ENCODE peak calls at places on chromosome 2, in ten cellular contexts. R is stimulated activated CD4-positive, alpha-beta T cell treated with anti-CD3 and anti-CD28 coated beads, Interleukin-12 subunit alpha, Interleukin-12 subunit beta, amount 100 ng/mL, for 48 hours; J is HTR-8/SVneo; Z is frontal cortex; U is coronary artery; N is activated T-helper 1 cell treated with anti-CD3 and anti-CD28 coated beads, Interleukin-12 subunit alpha, Interleukin-12 subunit beta, Interleukin-2, Interleukin-4 antibody, amounts not matched to agents 30 ng/mL and 10 ng/mL and 1 ng/mL, durations not matched to agents 14 hours and 24 hours and 36 hours; M is sciatic nerve; I is endothelial cell; K is COLO829; W is NCI-H187 treated with DMSO at 0.1 percent for 48 hours. G is an unnamed sample.

GRCh38 chr2:29209551-29209950 is 94.3 kb downstream of the CLIP4 start:
- DNase-seq in R (no peak), J (no peak), Z (no peak), U (no peak), N (no peak), M (no peak), I (no peak), K (no peak), W (no peak), G (no peak)

GRCh38 chr2:16324544-16324937 is 341.1 kb downstream of the CYRIA start:
- DNase-seq in R (no peak), J (no peak), Z (no peak), U (no peak), N (no peak), M (no peak), I (no peak), K (no peak), W (no peak), G (no peak)

GRCh38 chr2:158357699-158358098 is 98.9 kb downstream of the CCDC148 start:
- DNase-seq in R (no peak), J (no peak), Z (no peak), U (no peak), N (no peak), M (no peak), I (no peak), K (no peak), W (no peak), G (no peak)

GRCh38 chr2:220452561-220452960 is 825.1 kb downstream of the SLC4A3 start:
- DNase-seq in R (no peak), J (no peak), Z (peak; percentile 7), U (no peak), N (no peak), M (no peak), I (no peak), K (no peak), W (no peak), G (no peak)

GRCh38 chr2:239093956-239094355 is 246.1 kb downstream of the TWIST2 start:
- DNase-seq in R (no peak), J (no peak), Z (no peak), U (no peak), N (no peak), M (no peak), I (no peak), K (no peak), W (no peak), G (no peak)

GRCh38 chr2:41668529-41668928 is 379.3 kb upstream of the PKDCC start:
- DNase-seq in R (no peak), J (no peak), Z (no peak), U (no peak), N (no peak), M (no peak), I (no peak), K (no peak), W (no peak), G (no peak)

GRCh38 chr2:216932806-216933579 is 73.1 kb upstream of the TNP1 start:
- DNase-seq in R (no peak), J (no peak), Z (no peak), U (no peak), N (no peak), M (no peak), I (no peak), K (no peak), W (no peak), G (no peak)

GRCh38 chr2:222733846-222734689 is 62.6 kb downstream of the MOGAT1 start:
- DNase-seq in R (no peak), J (no peak), Z (no peak), U (no peak), N (no peak), M (peak; percentile 64), I (no peak), K (peak; percentile 96), W (no peak), G (no peak)

GRCh38 chr2:188326669-188327301 is 35.1 kb downstream of the GULP1 start:
- DNase-seq in R (no peak), J (no peak), Z (no peak), U (no peak), N (no peak), M (no peak), I (no peak), K (peak; percentile 89), W (no peak), G (no peak)

GRCh38 chr2:181117176-181117925 is 136.9 kb downstream of the UBE2E3 start:
- DNase-seq in R (no peak), J (no peak), Z (no peak), U (no peak), N (no peak), M (no peak), I (no peak), K (no peak), W (no peak), G (no peak)

GRCh38 chr2:83742117-83742782 is 716.8 kb downstream of the SUCLG1 start:
- DNase-seq in R (no peak), J (no peak), Z (no peak), U (no peak), N (no peak), M (peak; percentile 76), I (no peak), K (no peak), W (no peak), G (no peak)

GRCh38 chr2:189440644-189440946 is 679 bp upstream of the WDR75 start:
- DNase-seq in R (no peak), J (no peak), Z (no peak), U (no peak), N (no peak), M (peak; percentile 61), I (no peak), K (no peak), W (no peak), G (no peak)

GRCh38 chr2:238176565-238176964 is 17.8 kb downstream of the ERFE start:
- DNase-seq in R (no peak), J (no peak), Z (no peak), U (no peak), N (no peak), M (no peak), I (no peak), K (no peak), W (no peak), G (no peak)

GRCh38 chr2:238330391-238330790 is 10.1 kb downstream of the TRAF3IP1 start:
- DNase-seq in R (no peak), J (no peak), Z (no peak), U (no peak), N (no peak), M (no peak), I (no peak), K (no peak), W (no peak), G (no peak)

GRCh38 chr2:127208313-127208712 is 11.8 kb downstream of the CYP27C1 start:
- DNase-seq in R (no peak), J (no peak), Z (no peak), U (no peak), N (no peak), M (no peak), I (no peak), K (no peak), W (no peak), G (no peak)

GRCh38 chr2:42238644-42239288 is 69.6 kb downstream of the EML4 start:
- DNase-seq in R (peak; percentile 13), J (no peak), Z (no peak), U (no peak), N (no peak), M (no peak), I (peak; percentile 38), K (no peak), W (no peak), G (peak; percentile 62)

GRCh38 chr2:11550302-11550701 is 16.5 kb downstream of the GREB1 start:
- DNase-seq in R (no peak), J (no peak), Z (no peak), U (no peak), N (no peak), M (no peak), I (no peak), K (no peak), W (no peak), G (no peak)

GRCh38 chr2:15112216-15112615 is 448.9 kb downstream of the NBAS start:
- DNase-seq in R (no peak), J (no peak), Z (no peak), U (no peak), N (no peak), M (no peak), I (no peak), K (no peak), W (no peak), G (peak; percentile 55)

GRCh38 chr2:144477943-144478283 is 42.0 kb downstream of the ZEB2 start:
- DNase-seq in R (no peak), J (no peak), Z (no peak), U (no peak), N (no peak), M (no peak), I (no peak), K (no peak), W (no peak), G (no peak)

GRCh38 chr2:88721268-88721667 is 29.8 kb downstream of the RPIA start:
- DNase-seq in R (no peak), J (no peak), Z (no peak), U (no peak), N (no peak), M (no peak), I (no peak), K (no peak), W (no peak), G (no peak)

GRCh38 chr2:41879367-41879871 is 168.4 kb upstream of the PKDCC start:
- DNase-seq in R (no peak), J (no peak), Z (peak; percentile 13), U (no peak), N (no peak), M (no peak), I (no peak), K (peak; percentile 35), W (peak; percentile 82), G (peak; percentile 89)

GRCh38 chr2:218041302-218042165 is 27.5 kb upstream of the RUFY4 start:
- DNase-seq in R (no peak), J (no peak), Z (no peak), U (no peak), N (no peak), M (no peak), I (no peak), K (no peak), W (no peak), G (no peak)

GRCh38 chr2:36513661-36514060 is 84.3 kb downstream of the FEZ2 start:
- DNase-seq in R (no peak), J (no peak), Z (no peak), U (no peak), N (no peak), M (no peak), I (no peak), K (no peak), W (no peak), G (no peak)

GRCh38 chr2:28408764-28409599 is 16.3 kb downstream of the FOSL2 start:
- DNase-seq in R (peak; percentile 50), J (peak; percentile 93), Z (no peak), U (no peak), N (peak; percentile 61), M (no peak), I (no peak), K (no peak), W (no peak), G (peak; percentile 44)

GRCh38 chr2:96163768-96164429 is 18.7 kb upstream of the DUSP2 start:
- DNase-seq in R (peak; percentile 78), J (no peak), Z (no peak), U (no peak), N (peak; percentile 45), M (no peak), I (no peak), K (no peak), W (no peak), G (peak; percentile 46)

GRCh38 chr2:207473203-207473865 is 56.4 kb upstream of the CREB1 start:
- DNase-seq in R (peak; percentile 24), J (peak; percentile 50), Z (peak; percentile 24), U (no peak), N (peak; percentile 47), M (peak; percentile 66), I (peak; percentile 36), K (peak; percentile 38), W (peak; percentile 7), G (peak; percentile 70)

GRCh38 chr2:36380624-36381481 is 25.3 kb downstream of the CRIM1 start:
- DNase-seq in R (no peak), J (peak; percentile 93), Z (no peak), U (peak; percentile 81), N (no peak), M (no peak), I (peak; percentile 68), K (no peak), W (no peak), G (no peak)

GRCh38 chr2:219569635-219570034 is 1.7 kb downstream of the OBSL1 start:
- DNase-seq in R (no peak), J (no peak), Z (peak; percentile 26), U (no peak), N (no peak), M (no peak), I (no peak), K (no peak), W (no peak), G (no peak)